ENCODE peak calls at places on chromosomes 1 and 21, in eight cellular contexts. C, W, S, E, G, M, U and F are unnamed samples.
A peak's percentile ranks its signal among the peaks of the same experiment; 100 is the strongest.

GRCh38 chr1:151992345-151993083 is 1.1 kb downstream of the S100A10 start:
- DNase-seq in G (peak; percentile 87), W (peak; percentile 74), U (peak; percentile 81), C (peak; percentile 99), S (peak; percentile 92), M (peak; percentile 92), E (peak; percentile 100), F (peak; percentile 95)

GRCh38 chr1:64663654-64664053 is 81.2 kb upstream of the RAVER2 start:
- DNase-seq in U (no peak), E (peak; percentile 32), W (no peak), G (peak; percentile 20), S (no peak), C (no peak), M (no peak), F (no peak)

GRCh38 chr1:113859478-113860175 is 11.9 kb downstream of the PTPN22 start:
- DNase-seq in G (no peak), U (no peak), E (no peak), S (no peak), W (no peak), C (no peak), M (no peak), F (no peak)

GRCh38 chr1:89808429-89809117 is 12.3 kb upstream of the LRRC8D start:
- DNase-seq in M (no peak), W (no peak), S (no peak), C (no peak), G (no peak), U (no peak), E (peak; percentile 85), F (peak; percentile 77)

GRCh38 chr21:16117851-16118592 is 388.2 kb downstream of the USP25 start:
- DNase-seq in C (no peak), W (no peak), E (peak; percentile 90), G (no peak), S (no peak), M (no peak), U (no peak), F (no peak)

GRCh38 chr1:145707183-145707867 is at the start of gene PDZK1:
- DNase-seq in G (no peak), W (no peak), E (peak; percentile 55), C (no peak), S (no peak), U (peak; percentile 79), M (no peak), F (peak; percentile 88)

GRCh38 chr1:18922319-18922726 is 20.0 kb upstream of the ALDH4A1 start:
- DNase-seq in S (peak; percentile 50), U (peak; percentile 62), C (no peak), M (peak; percentile 97), E (peak; percentile 84), G (peak; percentile 39), W (no peak), F (no peak)

GRCh38 chr1:41446851-41447610 is 37.5 kb downstream of the EDN2 start:
- DNase-seq in E (no peak), W (no peak), C (no peak), S (no peak), M (no peak), G (no peak), U (no peak), F (no peak)

GRCh38 chr1:42210421-42211133 is 46.0 kb upstream of the GUCA2A start:
- DNase-seq in W (no peak), S (no peak), M (no peak), E (peak; percentile 24), C (no peak), U (no peak), G (no peak), F (no peak)

GRCh38 chr1:165899461-165899941 is 72.1 kb downstream of the UCK2 start:
- DNase-seq in U (no peak), G (no peak), M (no peak), C (no peak), S (no peak), E (no peak), W (no peak), F (no peak)

GRCh38 chr1:177611402-177611801 is 358.5 kb downstream of the SEC16B start:
- DNase-seq in W (no peak), U (no peak), E (no peak), G (no peak), S (no peak), C (no peak), M (no peak), F (no peak)

GRCh38 chr1:21511579-21512522 is 2.6 kb downstream of the ALPL start:
- DNase-seq in W (no peak), C (no peak), U (no peak), S (no peak), E (no peak), G (no peak), M (peak; percentile 72), F (no peak)

GRCh38 chr1:243713470-243714186 is 136.4 kb downstream of the AKT3 start:
- DNase-seq in E (no peak), W (no peak), C (no peak), M (no peak), S (no peak), U (no peak), G (no peak), F (no peak)

GRCh38 chr1:247281001-247281574 is 25.2 kb downstream of the VN1R5 start:
- DNase-seq in G (no peak), E (no peak), M (no peak), C (no peak), S (peak; percentile 5), W (no peak), U (no peak), F (no peak)

GRCh38 chr1:203058674-203058931 is 27.2 kb downstream of the MYOG start:
- DNase-seq in S (no peak), G (no peak), W (no peak), U (no peak), C (no peak), M (no peak), E (no peak), F (no peak)

GRCh38 chr1:206834711-206835110 is 30.7 kb upstream of the IL20 start:
- DNase-seq in M (no peak), G (no peak), S (no peak), E (no peak), C (no peak), W (no peak), U (no peak), F (no peak)

GRCh38 chr21:42655797-42656770 is 2.7 kb downstream of the PDE9A start:
- DNase-seq in E (peak; percentile 86), U (no peak), M (peak; percentile 86), C (no peak), G (no peak), S (peak; percentile 53), W (peak; percentile 64), F (no peak)

GRCh38 chr1:57468661-57469523 is 45.0 kb upstream of the DAB1 start:
- DNase-seq in C (no peak), G (no peak), S (no peak), E (peak; percentile 5), U (no peak), W (no peak), M (no peak), F (no peak)

GRCh38 chr1:119116725-119117124 is 23.7 kb downstream of the WARS2 start:
- DNase-seq in G (no peak), U (no peak), W (no peak), C (no peak), M (no peak), E (no peak), S (peak; percentile 21), F (no peak)

GRCh38 chr1:151175910-151176309 is at the start of gene TMOD4:
- DNase-seq in S (no peak), G (no peak), E (no peak), U (no peak), W (peak; percentile 41), C (no peak), M (no peak), F (peak; percentile 13)

GRCh38 chr1:157235307-157235706 is 97.1 kb upstream of the ETV3 start:
- DNase-seq in S (no peak), G (no peak), W (no peak), U (no peak), E (no peak), M (no peak), C (no peak), F (no peak)
- H3K4me1 ChIP-seq in S (no peaks in the 10 kb centered on the region), G (peaks cover 3% of the 10 kb centered on the region), W (no peaks in the 10 kb centered on the region), U (no peaks in the 10 kb centered on the region), E (no peaks in the 10 kb centered on the region), M (peaks cover 6% of the 10 kb centered on the region), C (no peaks in the 10 kb centered on the region), F (peaks cover 62% of the 10 kb centered on the region)

DNA sequence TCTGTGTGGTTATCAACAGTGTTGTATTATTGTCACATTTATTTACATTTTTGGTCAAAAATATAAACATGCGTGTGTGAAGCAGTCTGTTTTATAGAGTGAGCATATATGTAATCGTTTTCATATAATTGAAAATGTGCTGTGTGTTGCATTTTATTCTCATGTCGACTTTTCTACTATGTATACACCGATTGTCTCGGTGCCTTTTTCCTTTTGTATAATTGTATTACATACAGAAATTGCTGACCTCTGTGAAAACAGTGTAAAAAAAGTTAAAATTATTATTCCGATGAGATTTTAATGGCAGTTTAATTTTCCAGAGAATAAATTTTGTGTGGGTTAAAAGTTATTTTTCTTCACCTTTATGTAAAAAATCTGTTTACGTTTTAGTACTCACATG is 62.4 kb upstream of the SERTAD4 start:
- DNase-seq in G (no peak), M (no peak), S (no peak), E (no peak), U (no peak), W (no peak), C (no peak), F (no peak)
- H3K4me3 ChIP-seq in G (no peak overlapping the region), M (no peak overlapping the region), S (no peak overlapping the region), E (no peak overlapping the region), U (no peak overlapping the region), W (no peak overlapping the region), C (no peak overlapping the region), F (no peak overlapping the region)

GRCh38 chr1:221169447-221169889 is 290.2 kb downstream of the HLX start:
- DNase-seq in C (no peak), E (no peak), W (no peak), U (no peak), G (no peak), S (no peak), M (no peak), F (no peak)

GRCh38 chr1:221171768-221172167 is 292.5 kb downstream of the HLX start:
- DNase-seq in E (no peak), G (no peak), M (no peak), W (no peak), C (no peak), S (no peak), U (no peak), F (no peak)

GRCh38 chr1:221172836-221173235 is 293.6 kb downstream of the HLX start:
- DNase-seq in U (no peak), G (no peak), W (no peak), C (no peak), E (no peak), S (no peak), M (no peak), F (no peak)

GRCh38 chr1:221174598-221174997 is 295.4 kb downstream of the HLX start:
- DNase-seq in U (peak; percentile 17), E (no peak), G (no peak), S (no peak), C (no peak), M (no peak), W (peak; percentile 63), F (no peak)
- TF ChIP-seq CTCF in U (no peak), E (peak; percentile 21), G (no peak), S (no peak), C (no peak), M (no peak), W (no peak), F (no peak)

DNA sequence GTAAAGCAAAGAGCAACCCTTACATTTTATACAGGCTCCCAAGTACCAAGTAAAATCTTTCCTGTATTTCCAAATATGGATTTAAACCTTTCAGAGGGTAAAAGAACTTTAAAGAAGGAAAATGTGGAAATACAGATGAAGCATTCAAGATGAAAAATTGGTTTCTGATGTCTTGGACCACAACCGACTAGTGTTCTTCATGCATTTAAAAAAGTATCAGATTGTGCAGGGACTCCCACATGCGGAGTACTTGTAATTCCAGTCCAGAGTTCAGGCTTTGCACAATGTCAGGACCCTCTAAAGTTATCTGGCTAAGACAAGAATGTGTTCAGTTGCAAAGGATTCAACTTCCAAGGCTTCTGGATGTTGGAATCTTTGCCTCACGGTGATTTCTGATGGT is 66.6 kb downstream of the RGL1 start:
- DNase-seq in E (no peak), G (no peak), W (no peak), U (no peak), M (no peak), S (no peak), C (no peak), F (no peak)
- H3K4me1 ChIP-seq in E (peaks cover 22% of the 10 kb centered on the region), G (peaks cover 14% of the 10 kb centered on the region), W (peaks cover 62% of the 10 kb centered on the region), U (peaks cover under 1% of the 10 kb centered on the region), M (peaks cover 61% of the 10 kb centered on the region), S (no peaks in the 10 kb centered on the region), C (peaks cover 3% of the 10 kb centered on the region), F (no peaks in the 10 kb centered on the region)